ENCODE peak calls at places on chromosomes 6 and 20, in four cellular contexts. E, B, T and F are unnamed samples.

GRCh38 chr6:31446481-31446880 is 43.1 kb downstream of the MICA start:
- DNase-seq in B (no peak), E (no peak), T (no peak), F (no peak)

GRCh38 chr6:51932956-51933355 is 154.5 kb downstream of the PKHD1 start:
- DNase-seq in T (no peak), E (no peak), B (no peak), F (no peak)

GRCh38 chr6:117195728-117196127 is 69.6 kb upstream of the VGLL2 start:
- DNase-seq in T (no peak), B (no peak), E (no peak), F (no peak)

GRCh38 chr6:1311400-1312192 is at the start of gene FOXQ1:
- DNase-seq in T (peak; percentile 6), E (no peak), B (no peak), F (no peak)

GRCh38 chr6:121932071-121933009 is 467.1 kb upstream of the HSF2 start:
- DNase-seq in B (no peak), E (no peak), T (peak; percentile 86), F (no peak)

GRCh38 chr6:169811521-169812256 is 60.3 kb downstream of the ERMARD start:
- DNase-seq in T (no peak), E (no peak), B (no peak), F (no peak)

GRCh38 chr6:30645989-30646388 is 944 bp upstream of the C6orf136 start:
- DNase-seq in E (no peak), T (no peak), B (no peak), F (no peak)

GRCh38 chr6:56843476-56844349 is 111.2 kb upstream of the BEND6 start:
- DNase-seq in T (peak; percentile 88), B (peak; percentile 86), E (peak; percentile 67), F (peak; percentile 90)

GRCh38 chr6:110341671-110342304 is 16.4 kb downstream of the METTL24 start:
- DNase-seq in T (no peak), B (no peak), E (no peak), F (no peak)

GRCh38 chr20:63238491-63239126 is 2.9 kb downstream of the BIRC7 start:
- DNase-seq in T (no peak), E (no peak), B (no peak), F (no peak)

GRCh38 chr6:111586554-111586953 is 19.1 kb downstream of the TRAF3IP2 start:
- DNase-seq in B (no peak), T (no peak), E (no peak), F (no peak)

GRCh38 chr6:141659582-141659981 is 473.1 kb upstream of the GJE1 start:
- DNase-seq in T (no peak), E (no peak), B (no peak), F (no peak)

GRCh38 chr6:158869010-158869603 is 49.9 kb upstream of the EZR start:
- DNase-seq in E (no peak), T (no peak), B (no peak), F (no peak)

GRCh38 chr6:162337412-162337811 is 390.2 kb downstream of the PRKN start:
- DNase-seq in E (no peak), T (no peak), B (no peak), F (no peak)

GRCh38 chr6:15247750-15248450 is 2.0 kb downstream of the JARID2 start:
- DNase-seq in E (peak; percentile 53), T (peak; percentile 55), B (peak; percentile 84), F (peak; percentile 80)

GRCh38 chr6:141956046-141956761 is 176.5 kb upstream of the GJE1 start:
- DNase-seq in B (no peak), E (peak; percentile 35), T (peak; percentile 14), F (no peak)

GRCh38 chr6:101231606-101232235 is 161.8 kb upstream of the GRIK2 start:
- DNase-seq in E (no peak), B (no peak), T (no peak), F (no peak)

GRCh38 chr20:8953300-8953699 is 115.6 kb upstream of the PLCB4 start:
- DNase-seq in E (no peak), T (no peak), B (no peak), F (no peak)

GRCh38 chr6:106745824-106746610 is 116.6 kb downstream of the QRSL1 start:
- DNase-seq in B (no peak), T (no peak), E (no peak), F (no peak)

GRCh38 chr20:21681219-21681931 is 24.1 kb upstream of the PAX1 start:
- DNase-seq in T (no peak), E (no peak), B (no peak), F (no peak)

GRCh38 chr6:99002826-99003225 is 55.1 kb upstream of the FBXL4 start:
- DNase-seq in B (no peak), E (no peak), T (peak; percentile 7), F (no peak)

GRCh38 chr6:22651731-22652130 is 82.4 kb downstream of the HDGFL1 start:
- DNase-seq in E (no peak), T (no peak), B (no peak), F (no peak)

GRCh38 chr6:134060491-134061106 is 8.2 kb upstream of the SLC2A12 start:
- DNase-seq in E (no peak), B (no peak), T (peak; percentile 76), F (no peak)

GRCh38 chr6:37696841-37697735 is 595 bp downstream of the MDGA1 start:
- DNase-seq in T (peak; percentile 19), B (no peak), E (peak; percentile 31), F (no peak)

GRCh38 chr6:161246725-161247124 is 27.1 kb downstream of the AGPAT4 start:
- DNase-seq in E (no peak), T (no peak), B (no peak), F (no peak)

GRCh38 chr6:106273087-106273486 is 52.5 kb downstream of the ATG5 start:
- DNase-seq in E (no peak), T (no peak), B (no peak), F (no peak)

GRCh38 chr6:24078200-24078599 is 47.8 kb upstream of the NRSN1 start:
- DNase-seq in B (no peak), T (no peak), E (no peak), F (no peak)

GRCh38 chr6:30093951-30094350 is 18.4 kb upstream of the RNF39 start:
- DNase-seq in E (no peak), B (no peak), T (no peak), F (no peak)

GRCh38 chr6:42569102-42570028 is 5.5 kb downstream of the UBR2 start:
- DNase-seq in E (no peak), B (no peak), T (peak; percentile 91), F (no peak)

GRCh38 chr20:1929460-1929859 is 34.3 kb downstream of the SIRPA start:
- DNase-seq in E (no peak), T (no peak), B (no peak), F (no peak)

GRCh38 chr20:49247792-49248191 is 28.6 kb downstream of the DDX27 start:
- DNase-seq in B (no peak), T (peak; percentile 80), E (no peak), F (no peak)

GRCh38 chr20:49247169-49247734 is 28.0 kb downstream of the DDX27 start:
- DNase-seq in T (no peak), E (no peak), B (no peak), F (no peak)

GRCh38 chr20:49248301-49248700 is 29.1 kb downstream of the DDX27 start:
- DNase-seq in E (no peak), B (no peak), T (no peak), F (no peak)

GRCh38 chr20:49248879-49249665 is 28.8 kb downstream of the ZNFX1 start:
- DNase-seq in B (no peak), T (no peak), E (no peak), F (no peak)

GRCh38 chr20:49245921-49246740 is 26.9 kb downstream of the DDX27 start:
- DNase-seq in B (no peak), E (no peak), T (peak; percentile 72), F (no peak)
- H3K36me3 ChIP-seq in B (peaks cover 100% of the 10 kb centered on the region), E (no peaks in the 10 kb centered on the region), T (peaks cover 42% of the 10 kb centered on the region), F (peaks cover 53% of the 10 kb centered on the region)

GRCh38 chr6:9520417-9521151 is 894.3 kb downstream of the TFAP2A start:
- DNase-seq in T (peak; percentile 88), E (no peak), B (no peak), F (no peak)
- TF ChIP-seq POLR2A in T (no peak), E (no peak), B (no peak), F (no peak)

DNA sequence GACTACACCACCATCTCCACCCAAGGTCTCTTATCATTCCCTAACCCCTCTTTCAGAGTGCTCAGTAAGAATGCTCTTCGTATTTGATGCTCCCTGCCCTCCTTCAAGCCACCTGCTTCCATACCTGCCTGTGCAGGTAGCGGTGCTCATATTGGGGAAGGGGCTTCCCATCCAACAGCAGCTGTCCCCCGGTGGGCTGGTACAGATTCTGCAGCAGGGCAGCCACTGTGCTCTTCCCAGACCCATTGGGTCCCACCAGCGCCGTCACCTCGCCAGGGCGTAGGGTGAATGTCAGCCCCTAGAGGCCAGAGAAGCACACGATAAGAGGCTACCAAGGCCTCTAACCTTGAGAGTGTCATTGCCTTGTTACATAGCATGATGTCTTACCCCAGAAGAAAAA is 3.9 kb upstream of the PSMB8 start:
- DNase-seq in B (no peak), E (no peak), T (no peak), F (peak; percentile 34)
- H3K36me3 ChIP-seq in B (peaks cover 66% of the 10 kb centered on the region), E (no peaks in the 10 kb centered on the region), T (no peaks in the 10 kb centered on the region), F (peaks cover 20% of the 10 kb centered on the region)

DNA sequence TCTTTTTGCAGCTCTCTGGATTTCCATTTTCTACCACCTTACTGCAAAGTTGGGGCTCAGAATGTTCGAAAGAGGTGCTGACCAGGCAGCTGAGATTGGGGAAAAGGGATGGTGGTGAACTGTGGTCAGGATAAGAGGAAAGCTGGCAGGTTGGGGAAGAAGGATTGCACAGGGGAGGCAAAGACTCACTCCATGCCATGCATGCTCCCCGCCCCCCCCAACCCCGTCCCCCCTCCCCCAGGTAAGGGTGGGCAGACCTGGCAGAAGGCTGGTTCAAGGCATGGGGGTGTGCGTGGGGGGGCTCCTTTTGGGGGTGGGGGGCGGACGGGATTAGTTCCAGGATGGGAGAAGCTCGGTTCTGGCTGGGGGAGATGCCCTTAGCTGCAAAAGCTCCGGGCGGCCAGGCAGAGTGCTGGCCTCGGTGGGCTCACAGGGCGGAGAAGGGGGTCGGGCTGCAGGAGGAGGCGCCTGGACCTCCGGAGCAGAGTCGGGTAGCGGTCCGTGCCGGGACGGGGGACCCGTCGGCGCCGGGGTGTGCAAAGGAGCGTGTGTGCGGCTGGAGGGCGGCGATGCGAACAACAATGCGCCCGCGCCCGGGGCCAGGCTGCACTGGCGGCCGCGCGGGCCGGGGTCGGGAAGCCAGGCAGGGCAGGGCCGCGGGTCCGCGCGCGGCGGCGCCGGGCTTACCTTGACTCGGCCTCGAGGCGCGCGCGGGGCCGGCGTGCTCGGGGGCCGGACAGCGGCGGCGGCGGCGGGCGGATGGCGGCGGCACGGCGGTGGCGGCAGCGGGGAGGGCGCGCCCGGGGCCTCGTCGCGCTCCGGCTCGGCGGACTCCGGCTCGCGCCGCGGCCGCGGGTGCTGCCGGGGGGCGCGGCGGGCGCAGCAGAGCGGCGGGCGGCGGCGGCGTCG is 844 bp downstream of the ADNP start:
- DNase-seq in B (peak; percentile 68), E (peak; percentile 34), T (no peak), F (no peak)
- TF ChIP-seq POLR2A in B (no peak), E (no peak), T (no peak), F (no peak)

GRCh38 chr20:37231970-37232620 is 29.5 kb downstream of the GHRH start:
- DNase-seq in B (no peak), T (no peak), E (no peak), F (no peak)

GRCh38 chr20:37236462-37236861 is 25.2 kb downstream of the GHRH start:
- DNase-seq in B (no peak), E (no peak), T (no peak), F (peak; percentile 2)

GRCh38 chr20:37235065-37235464 is 26.5 kb downstream of the GHRH start:
- DNase-seq in B (no peak), T (peak; percentile 84), E (no peak), F (peak; percentile 6)

GRCh38 chr20:37233471-37234253 is 28.0 kb downstream of the GHRH start:
- DNase-seq in T (no peak), E (no peak), B (no peak), F (no peak)

GRCh38 chr20:37234254-37234581 is 27.4 kb downstream of the GHRH start:
- DNase-seq in B (no peak), E (no peak), T (no peak), F (no peak)
- H3K36me3 ChIP-seq in B (peaks cover 100% of the 10 kb centered on the region), E (no peaks in the 10 kb centered on the region), T (peaks cover 47% of the 10 kb centered on the region), F (peaks cover 70% of the 10 kb centered on the region)

GRCh38 chr6:3750324-3751018 is 1.0 kb downstream of the PXDC1 start:
- DNase-seq in E (peak; percentile 87), T (peak; percentile 70), B (peak; percentile 92), F (peak; percentile 95)
- TF ChIP-seq POLR2A in E (peak; percentile 84), T (peak; percentile 27), B (no peak), F (no peak)